ENCODE peak calls at places on chromosomes 7 and 10, in nine cellular contexts. One of them, this sample, is unnamed.

GRCh38 chr7:157712666-157713235 is 375.9 kb downstream of the DNAJB6 start:
- DNase-seq in astrocyte: no peak
- DNase-seq in psoas muscle: no peak
- DNase-seq in kidney: no peak
- DNase-seq in AG09319: no peak
- DNase-seq in endothelial cell: no peak
- DNase-seq in BE2C: no peak
- DNase-seq in suprapubic skin: peak
- DNase-seq in body of pancreas: no peak
- DNase-seq in this sample: no peak

GRCh38 chr7:24284699-24285506 is 913 bp downstream of the NPY start:
- DNase-seq in suprapubic skin: no peak
- DNase-seq in endothelial cell: peak
- DNase-seq in body of pancreas: peak
- DNase-seq in psoas muscle: peak
- DNase-seq in astrocyte: no peak
- DNase-seq in AG09319: no peak
- DNase-seq in kidney: no peak
- DNase-seq in BE2C: no peak
- DNase-seq in this sample: no peak

GRCh38 chr7:47392241-47392759 is 189.6 kb downstream of the TNS3 start:
- DNase-seq in astrocyte: peak
- DNase-seq in suprapubic skin: no peak
- DNase-seq in kidney: peak
- DNase-seq in BE2C: no peak
- DNase-seq in endothelial cell: no peak
- DNase-seq in AG09319: peak
- DNase-seq in body of pancreas: peak
- DNase-seq in psoas muscle: peak
- DNase-seq in this sample: peak

GRCh38 chr10:16843252-16843870 is 26.1 kb upstream of the RSU1 start:
- DNase-seq in body of pancreas: no peak
- DNase-seq in psoas muscle: no peak
- DNase-seq in kidney: no peak
- DNase-seq in suprapubic skin: no peak
- DNase-seq in AG09319: peak
- DNase-seq in astrocyte: peak
- DNase-seq in BE2C: no peak
- DNase-seq in endothelial cell: no peak
- DNase-seq in this sample: peak

GRCh38 chr7:101617451-101618206 is 11.5 kb downstream of the MYL10 start:
- DNase-seq in BE2C: no peak
- DNase-seq in astrocyte: no peak
- DNase-seq in kidney: no peak
- DNase-seq in AG09319: no peak
- DNase-seq in psoas muscle: no peak
- DNase-seq in endothelial cell: no peak
- DNase-seq in body of pancreas: no peak
- DNase-seq in suprapubic skin: no peak
- DNase-seq in this sample: no peak

GRCh38 chr10:122795924-122796323 is 49.7 kb downstream of the CUZD1 start:
- DNase-seq in BE2C: no peak
- DNase-seq in kidney: no peak
- DNase-seq in psoas muscle: no peak
- DNase-seq in body of pancreas: no peak
- DNase-seq in astrocyte: no peak
- DNase-seq in AG09319: no peak
- DNase-seq in suprapubic skin: no peak
- DNase-seq in endothelial cell: no peak
- DNase-seq in this sample: no peak

GRCh38 chr7:67671006-67671405 is 674.4 kb downstream of the TYW1 start:
- DNase-seq in suprapubic skin: no peak
- DNase-seq in endothelial cell: no peak
- DNase-seq in psoas muscle: no peak
- DNase-seq in BE2C: no peak
- DNase-seq in kidney: no peak
- DNase-seq in astrocyte: no peak
- DNase-seq in AG09319: no peak
- DNase-seq in body of pancreas: no peak
- DNase-seq in this sample: no peak

GRCh38 chr10:19921300-19922140 is 105.3 kb downstream of the PLXDC2 start:
- DNase-seq in kidney: no peak
- DNase-seq in endothelial cell: no peak
- DNase-seq in astrocyte: peak
- DNase-seq in suprapubic skin: no peak
- DNase-seq in body of pancreas: no peak
- DNase-seq in AG09319: peak
- DNase-seq in psoas muscle: no peak
- DNase-seq in BE2C: no peak
- DNase-seq in this sample: peak

GRCh38 chr7:45711161-45711490 is 137.0 kb downstream of the ADCY1 start:
- DNase-seq in AG09319: no peak
- DNase-seq in psoas muscle: no peak
- DNase-seq in suprapubic skin: no peak
- DNase-seq in astrocyte: no peak
- DNase-seq in body of pancreas: no peak
- DNase-seq in endothelial cell: no peak
- DNase-seq in BE2C: no peak
- DNase-seq in kidney: no peak
- DNase-seq in this sample: no peak

GRCh38 chr7:80087768-80088170 is 46.9 kb upstream of the GNAI1 start:
- DNase-seq in kidney: no peak
- DNase-seq in AG09319: no peak
- DNase-seq in astrocyte: no peak
- DNase-seq in psoas muscle: no peak
- DNase-seq in suprapubic skin: no peak
- DNase-seq in endothelial cell: no peak
- DNase-seq in body of pancreas: no peak
- DNase-seq in BE2C: no peak
- DNase-seq in this sample: no peak

GRCh38 chr7:151085691-151086620 is at the start of gene AGAP3:
- DNase-seq in endothelial cell: peak
- DNase-seq in body of pancreas: peak
- DNase-seq in BE2C: peak
- DNase-seq in AG09319: no peak
- DNase-seq in psoas muscle: peak
- DNase-seq in kidney: peak
- DNase-seq in suprapubic skin: peak
- DNase-seq in astrocyte: peak
- DNase-seq in this sample: peak

GRCh38 chr7:141663081-141663510 is 38.9 kb downstream of the DENND11 start:
- DNase-seq in AG09319: no peak
- DNase-seq in suprapubic skin: no peak
- DNase-seq in body of pancreas: peak
- DNase-seq in psoas muscle: no peak
- DNase-seq in kidney: peak
- DNase-seq in astrocyte: no peak
- DNase-seq in BE2C: no peak
- DNase-seq in endothelial cell: no peak
- DNase-seq in this sample: peak

GRCh38 chr7:19560111-19560883 is 148.5 kb downstream of the POLR1F start:
- DNase-seq in suprapubic skin: no peak
- DNase-seq in AG09319: no peak
- DNase-seq in kidney: no peak
- DNase-seq in BE2C: no peak
- DNase-seq in body of pancreas: no peak
- DNase-seq in endothelial cell: no peak
- DNase-seq in psoas muscle: no peak
- DNase-seq in astrocyte: peak
- DNase-seq in this sample: peak

GRCh38 chr7:43325595-43325994 is 213.1 kb downstream of the HECW1 start:
- DNase-seq in suprapubic skin: no peak
- DNase-seq in kidney: no peak
- DNase-seq in AG09319: no peak
- DNase-seq in endothelial cell: no peak
- DNase-seq in BE2C: no peak
- DNase-seq in astrocyte: no peak
- DNase-seq in body of pancreas: no peak
- DNase-seq in psoas muscle: no peak
- DNase-seq in this sample: no peak

GRCh38 chr10:29805134-29805691 is 170.4 kb upstream of the SVIL start:
- DNase-seq in endothelial cell: no peak
- DNase-seq in psoas muscle: peak
- DNase-seq in BE2C: no peak
- DNase-seq in suprapubic skin: peak
- DNase-seq in body of pancreas: no peak
- DNase-seq in AG09319: no peak
- DNase-seq in astrocyte: no peak
- DNase-seq in kidney: no peak
- DNase-seq in this sample: no peak

GRCh38 chr10:70539471-70539870 is 60.9 kb downstream of the PALD1 start:
- DNase-seq in suprapubic skin: no peak
- DNase-seq in AG09319: no peak
- DNase-seq in psoas muscle: no peak
- DNase-seq in endothelial cell: no peak
- DNase-seq in astrocyte: no peak
- DNase-seq in BE2C: no peak
- DNase-seq in body of pancreas: no peak
- DNase-seq in kidney: no peak
- DNase-seq in this sample: no peak

GRCh38 chr10:70538195-70538520 is 59.6 kb downstream of the PALD1 start:
- DNase-seq in AG09319: no peak
- DNase-seq in psoas muscle: no peak
- DNase-seq in suprapubic skin: no peak
- DNase-seq in BE2C: no peak
- DNase-seq in endothelial cell: no peak
- DNase-seq in kidney: no peak
- DNase-seq in body of pancreas: no peak
- DNase-seq in astrocyte: no peak
- DNase-seq in this sample: no peak

GRCh38 chr10:70536196-70536920 is 57.8 kb downstream of the PALD1 start:
- DNase-seq in kidney: no peak
- DNase-seq in endothelial cell: no peak
- DNase-seq in suprapubic skin: no peak
- DNase-seq in body of pancreas: no peak
- DNase-seq in astrocyte: no peak
- DNase-seq in BE2C: no peak
- DNase-seq in psoas muscle: no peak
- DNase-seq in AG09319: no peak
- DNase-seq in this sample: no peak

GRCh38 chr10:70538731-70539338 is 60.3 kb downstream of the PALD1 start:
- DNase-seq in psoas muscle: no peak
- DNase-seq in suprapubic skin: no peak
- DNase-seq in body of pancreas: no peak
- DNase-seq in BE2C: no peak
- DNase-seq in endothelial cell: no peak
- DNase-seq in kidney: no peak
- DNase-seq in AG09319: no peak
- DNase-seq in astrocyte: no peak
- DNase-seq in this sample: no peak

GRCh38 chr10:70537398-70538194 is 59.0 kb downstream of the PALD1 start:
- DNase-seq in BE2C: peak
- DNase-seq in endothelial cell: peak
- DNase-seq in AG09319: no peak
- DNase-seq in body of pancreas: peak
- DNase-seq in astrocyte: no peak
- DNase-seq in psoas muscle: no peak
- DNase-seq in suprapubic skin: no peak
- DNase-seq in kidney: no peak
- DNase-seq in this sample: no peak
- TF ChIP-seq CTCF in BE2C: peak
- TF ChIP-seq CTCF in endothelial cell: no peak
- TF ChIP-seq CTCF in AG09319: peak
- TF ChIP-seq CTCF in body of pancreas: peak
- TF ChIP-seq CTCF in astrocyte: peak
- TF ChIP-seq CTCF in psoas muscle: peak
- TF ChIP-seq CTCF in suprapubic skin: no peak
- TF ChIP-seq CTCF in kidney: no peak
- TF ChIP-seq CTCF in this sample: peak

DNA sequence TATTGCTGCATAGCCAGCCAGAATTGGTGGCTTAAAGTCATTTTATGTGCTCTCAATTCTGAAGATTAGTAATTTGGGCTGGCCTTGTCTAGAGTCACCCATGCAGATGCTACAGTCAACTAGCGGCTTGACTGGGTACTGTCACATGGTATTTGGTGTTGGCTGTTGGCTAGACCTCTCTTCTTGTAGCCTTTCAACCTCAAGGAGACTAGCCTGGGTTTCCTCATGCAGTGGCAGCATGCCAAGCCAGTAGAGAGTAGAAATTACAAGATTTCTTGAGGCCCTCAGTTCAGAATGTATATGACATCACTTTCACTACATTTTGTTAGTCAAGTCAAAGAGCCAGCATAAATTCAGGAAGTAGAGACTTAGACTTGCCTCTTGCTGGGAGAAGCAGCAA is 3.7 kb upstream of the ZNF800 start:
- DNase-seq in AG09319: no peak
- DNase-seq in BE2C: no peak
- DNase-seq in suprapubic skin: no peak
- DNase-seq in endothelial cell: no peak
- DNase-seq in astrocyte: no peak
- DNase-seq in kidney: no peak
- DNase-seq in psoas muscle: no peak
- DNase-seq in body of pancreas: peak
- DNase-seq in this sample: peak
- TF ChIP-seq CTCF in AG09319: no peak
- TF ChIP-seq CTCF in BE2C: no peak
- TF ChIP-seq CTCF in suprapubic skin: no peak
- TF ChIP-seq CTCF in endothelial cell: no peak
- TF ChIP-seq CTCF in astrocyte: peak
- TF ChIP-seq CTCF in kidney: no peak
- TF ChIP-seq CTCF in psoas muscle: no peak
- TF ChIP-seq CTCF in body of pancreas: no peak
- TF ChIP-seq CTCF in this sample: no peak

DNA sequence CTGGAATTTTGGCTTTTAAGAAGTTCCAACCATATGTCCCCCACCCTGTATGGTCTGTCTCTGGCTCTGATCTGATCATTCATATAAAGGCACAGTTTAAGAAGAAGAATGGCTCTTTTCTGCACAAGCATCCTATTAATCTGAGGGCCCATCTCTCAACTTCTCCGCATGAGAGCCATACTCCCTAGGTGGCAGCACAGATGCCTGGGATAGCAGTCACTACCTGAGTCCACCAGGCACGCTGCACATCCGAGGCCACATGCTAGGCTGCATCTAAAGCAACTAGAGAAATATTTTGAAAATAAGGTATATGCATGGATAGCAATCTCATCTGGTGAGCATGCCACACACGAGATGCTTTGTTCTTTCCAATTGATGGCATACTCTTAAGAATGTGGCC is 565.5 kb downstream of the PARD3 start:
- DNase-seq in endothelial cell: no peak
- DNase-seq in AG09319: no peak
- DNase-seq in body of pancreas: no peak
- DNase-seq in suprapubic skin: no peak
- DNase-seq in kidney: no peak
- DNase-seq in BE2C: no peak
- DNase-seq in psoas muscle: no peak
- DNase-seq in astrocyte: no peak
- DNase-seq in this sample: no peak
- TF ChIP-seq CTCF in endothelial cell: no peak
- TF ChIP-seq CTCF in AG09319: no peak
- TF ChIP-seq CTCF in body of pancreas: no peak
- TF ChIP-seq CTCF in suprapubic skin: no peak
- TF ChIP-seq CTCF in kidney: no peak
- TF ChIP-seq CTCF in BE2C: peak
- TF ChIP-seq CTCF in psoas muscle: no peak
- TF ChIP-seq CTCF in astrocyte: peak
- TF ChIP-seq CTCF in this sample: no peak

DNA sequence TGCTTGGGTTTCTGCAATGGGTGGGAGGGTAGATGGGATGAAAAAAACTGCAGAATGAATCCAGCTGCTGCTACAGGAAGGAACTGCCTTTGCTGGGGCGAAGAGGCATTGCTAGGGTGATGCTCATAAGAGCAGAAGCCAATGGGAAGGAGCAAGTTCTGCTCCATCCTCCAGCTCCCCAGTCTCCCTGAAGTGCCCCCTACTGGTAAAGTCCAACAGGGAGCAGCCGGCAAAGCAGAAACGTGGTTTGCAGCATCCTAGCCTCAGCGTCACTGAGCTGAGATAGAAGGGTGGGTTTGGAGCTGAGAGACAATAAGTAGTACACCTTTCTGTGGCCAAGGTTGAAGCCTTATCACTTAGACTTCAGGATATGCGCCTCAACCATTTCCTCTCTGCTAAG is 220.5 kb downstream of the CCSER2 start:
- DNase-seq in psoas muscle: no peak
- DNase-seq in BE2C: peak
- DNase-seq in body of pancreas: no peak
- DNase-seq in suprapubic skin: no peak
- DNase-seq in kidney: no peak
- DNase-seq in AG09319: no peak
- DNase-seq in endothelial cell: peak
- DNase-seq in astrocyte: no peak
- DNase-seq in this sample: peak
- TF ChIP-seq CTCF in psoas muscle: peak
- TF ChIP-seq CTCF in BE2C: peak
- TF ChIP-seq CTCF in body of pancreas: peak
- TF ChIP-seq CTCF in suprapubic skin: no peak
- TF ChIP-seq CTCF in kidney: no peak
- TF ChIP-seq CTCF in AG09319: peak
- TF ChIP-seq CTCF in endothelial cell: peak
- TF ChIP-seq CTCF in astrocyte: no peak
- TF ChIP-seq CTCF in this sample: peak